ENCODE peak calls at places on chromosomes 16 and 17, in eight cellular contexts. P is CD4-positive, alpha-beta memory T cell; D is fibroblast of the aortic adventitia; B is lower leg skin; C is CD8-positive, alpha-beta memory T cell; E is AG09309; Z is OCI-LY7; M is foreskin fibroblast. I is an unnamed sample.
A peak's percentile ranks its signal among the peaks of the same experiment; 100 is the strongest.

GRCh38 chr17:80742091-80742490 is 197.5 kb downstream of the RPTOR start:
- DNase-seq in P (no peak), D (no peak), B (no peak), C (no peak), E (no peak), Z (no peak), M (no peak), I (no peak)

GRCh38 chr16:81686391-81687182 is 92.5 kb upstream of the PLCG2 start:
- DNase-seq in P (no peak), D (no peak), B (no peak), C (no peak), E (no peak), Z (no peak), M (no peak), I (no peak)

GRCh38 chr17:76547183-76547641 is 7.4 kb downstream of the PRCD start:
- DNase-seq in P (peak; percentile 52), D (peak; percentile 79), B (no peak), C (peak; percentile 76), E (no peak), Z (peak; percentile 91), M (peak; percentile 88), I (no peak)

GRCh38 chr17:77446959-77447634 is 306.3 kb downstream of the SEC14L1 start:
- DNase-seq in P (no peak), D (no peak), B (no peak), C (no peak), E (no peak), Z (no peak), M (peak; percentile 69), I (no peak)

GRCh38 chr17:76422406-76422805 is 30.5 kb downstream of the UBE2O start:
- DNase-seq in P (no peak), D (no peak), B (no peak), C (no peak), E (no peak), Z (no peak), M (no peak), I (no peak)

GRCh38 chr16:77190190-77190477 is 856 bp upstream of the MON1B start:
- DNase-seq in P (no peak), D (no peak), B (no peak), C (no peak), E (no peak), Z (no peak), M (no peak), I (no peak)

GRCh38 chr16:87445486-87445885 is 47.3 kb downstream of the ZCCHC14 start:
- DNase-seq in P (no peak), D (no peak), B (no peak), C (no peak), E (no peak), Z (no peak), M (peak; percentile 95), I (no peak)

GRCh38 chr16:1213231-1213630 is 11.8 kb downstream of the TPSG1 start:
- DNase-seq in P (no peak), D (no peak), B (no peak), C (no peak), E (no peak), Z (no peak), M (no peak), I (no peak)

GRCh38 chr16:57513371-57514102 is 22.8 kb downstream of the CCDC102A start:
- DNase-seq in P (no peak), D (no peak), B (no peak), C (no peak), E (no peak), Z (no peak), M (peak; percentile 23), I (no peak)

GRCh38 chr16:84922351-84923135 is 88.8 kb downstream of the ZDHHC7 start:
- DNase-seq in P (no peak), D (peak; percentile 38), B (no peak), C (no peak), E (no peak), Z (peak; percentile 29), M (peak; percentile 44), I (no peak)

GRCh38 chr17:48246623-48247022 is 139.1 kb downstream of the SNX11 start:
- DNase-seq in P (no peak), D (no peak), B (no peak), C (no peak), E (no peak), Z (no peak), M (peak; percentile 63), I (no peak)

GRCh38 chr17:45052052-45052772 is 780 bp upstream of the DCAKD start:
- DNase-seq in P (peak; percentile 70), D (no peak), B (no peak), C (peak; percentile 69), E (no peak), Z (peak; percentile 82), M (peak; percentile 53), I (no peak)

GRCh38 chr16:67936876-67937605 is 391 bp upstream of the PSMB10 start:
- DNase-seq in P (no peak), D (no peak), B (no peak), C (peak; percentile 87), E (no peak), Z (peak; percentile 93), M (no peak), I (no peak)

GRCh38 chr16:53504161-53504663 is 1.2 kb upstream of the AKTIP start:
- DNase-seq in P (peak; percentile 24), D (peak; percentile 72), B (peak; percentile 60), C (peak; percentile 54), E (no peak), Z (peak; percentile 47), M (peak; percentile 67), I (no peak)

GRCh38 chr16:56513972-56514371 is 5.9 kb downstream of the BBS2 start:
- DNase-seq in P (peak; percentile 53), D (peak; percentile 79), B (peak; percentile 41), C (peak; percentile 63), E (peak; percentile 46), Z (peak; percentile 74), M (peak; percentile 79), I (peak; percentile 47)

DNA sequence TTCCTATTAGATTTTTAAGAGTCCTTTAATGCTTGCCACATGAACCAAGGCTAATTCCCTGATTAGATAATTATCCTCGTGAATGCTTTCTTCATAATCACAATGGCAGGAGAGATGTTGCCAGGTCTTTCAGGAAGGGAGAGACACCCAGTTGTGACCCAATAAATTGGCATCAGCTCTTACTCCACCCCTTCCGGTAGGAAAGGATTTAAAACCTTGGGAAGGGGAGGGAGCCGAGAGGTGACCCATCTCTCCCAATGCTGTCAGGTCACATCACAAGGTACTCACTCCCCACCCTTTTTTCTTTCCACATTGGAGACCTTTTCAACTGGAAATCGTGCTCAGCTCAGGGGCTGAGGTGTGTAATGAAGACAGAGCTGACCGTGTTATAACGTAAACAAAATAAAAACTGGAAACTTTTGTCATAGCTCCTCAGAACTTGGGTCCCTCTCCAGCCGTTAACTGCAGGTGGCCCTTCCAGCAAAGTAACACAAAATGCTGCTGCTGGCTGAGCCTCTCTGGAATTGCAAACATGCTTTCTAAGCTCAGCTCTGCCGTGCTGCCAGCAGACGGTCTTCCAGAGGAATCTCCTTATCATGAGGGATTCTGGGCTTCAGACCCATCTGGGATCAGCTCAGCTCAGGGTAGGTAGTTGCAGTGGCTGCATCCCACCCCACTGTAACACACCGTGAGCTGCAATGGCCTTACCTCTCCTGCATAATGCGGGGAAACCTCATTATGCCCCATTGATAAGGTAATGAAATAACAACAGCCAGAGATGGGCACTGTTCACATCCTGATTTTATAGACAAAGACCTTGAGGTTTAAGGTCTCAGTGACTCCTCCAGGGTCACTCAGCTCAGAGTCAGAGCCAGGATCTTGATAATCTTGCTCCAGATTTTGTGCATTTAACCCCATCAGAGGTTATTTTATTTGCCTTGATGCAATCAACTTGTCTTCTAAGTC is 15.6 kb downstream of the TMEM100 start:
- DNase-seq in P (no peak), D (peak; percentile 33), B (no peak), C (no peak), E (no peak), Z (no peak), M (no peak), I (no peak)
- H3K4me3 ChIP-seq in P (no peak overlapping the region), D (no peak overlapping the region), B (no peak overlapping the region), C (no peak overlapping the region), E (no peak overlapping the region), Z (no peak overlapping the region), M (no peak overlapping the region), I (no peak overlapping the region)

GRCh38 chr16:3998793-3999478 is 117.3 kb downstream of the ADCY9 start:
- DNase-seq in P (no peak), D (peak; percentile 69), B (no peak), C (no peak), E (no peak), Z (no peak), M (peak; percentile 50), I (no peak)
- H3K4me3 ChIP-seq in P (no peak overlapping the region), D (peak overlapping the region; percentile 37), B (no peak overlapping the region), C (no peak overlapping the region), E (no peak overlapping the region), Z (no peak overlapping the region), M (no peak overlapping the region), I (no peak overlapping the region)

DNA sequence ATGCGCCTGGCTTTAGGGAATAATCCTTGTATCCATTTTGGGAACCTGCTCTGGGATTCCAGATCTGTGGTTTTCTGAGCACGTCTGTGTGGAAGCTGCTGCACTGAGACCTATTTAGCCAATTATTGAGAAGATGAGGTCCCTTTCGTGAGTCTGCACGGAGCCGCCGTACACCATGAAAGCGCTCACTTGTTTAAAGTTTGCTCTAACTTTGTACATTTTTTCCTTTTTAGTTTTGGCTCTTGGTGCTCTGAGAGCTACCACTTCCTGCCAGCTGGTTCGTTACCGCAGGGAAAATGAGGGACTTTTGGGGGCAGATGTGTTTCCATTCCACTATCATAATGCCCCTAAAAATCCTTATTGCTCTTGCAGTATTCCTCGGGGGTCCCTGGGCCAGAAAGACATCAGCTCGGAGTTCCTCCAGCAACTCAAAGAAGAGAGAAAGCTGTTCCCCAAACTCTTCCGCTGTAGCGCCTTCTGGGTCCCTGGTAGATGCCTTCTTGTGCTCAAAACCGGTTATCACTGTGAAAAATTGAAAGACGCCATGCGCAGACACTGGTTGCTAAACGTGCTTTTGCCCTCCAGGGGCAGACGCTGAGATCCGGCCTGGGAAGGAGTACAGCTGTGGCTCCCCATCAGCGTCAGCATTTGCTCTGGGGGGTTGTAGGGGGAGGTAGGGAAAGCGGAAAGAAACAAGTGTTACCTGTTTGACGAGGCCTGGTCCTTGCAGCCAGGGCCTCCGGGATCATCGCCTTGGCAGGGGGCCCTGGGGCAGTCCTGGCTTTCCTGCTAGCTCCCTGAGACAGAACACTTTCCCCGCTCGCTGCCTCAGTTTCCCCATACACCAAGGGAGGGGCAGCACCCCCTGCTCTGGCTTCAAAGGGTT is 238.1 kb downstream of the MRTFB start:
- DNase-seq in P (peak; percentile 24), D (no peak), B (no peak), C (no peak), E (no peak), Z (peak; percentile 89), M (peak; percentile 71), I (no peak)
- H3K4me3 ChIP-seq in P (peak overlapping the region; percentile 22), D (no peak overlapping the region), B (no peak overlapping the region), C (peak overlapping the region; percentile 56), E (no peak overlapping the region), Z (peak overlapping the region; percentile 99), M (peak overlapping the region; percentile 17), I (no peak overlapping the region)

DNA sequence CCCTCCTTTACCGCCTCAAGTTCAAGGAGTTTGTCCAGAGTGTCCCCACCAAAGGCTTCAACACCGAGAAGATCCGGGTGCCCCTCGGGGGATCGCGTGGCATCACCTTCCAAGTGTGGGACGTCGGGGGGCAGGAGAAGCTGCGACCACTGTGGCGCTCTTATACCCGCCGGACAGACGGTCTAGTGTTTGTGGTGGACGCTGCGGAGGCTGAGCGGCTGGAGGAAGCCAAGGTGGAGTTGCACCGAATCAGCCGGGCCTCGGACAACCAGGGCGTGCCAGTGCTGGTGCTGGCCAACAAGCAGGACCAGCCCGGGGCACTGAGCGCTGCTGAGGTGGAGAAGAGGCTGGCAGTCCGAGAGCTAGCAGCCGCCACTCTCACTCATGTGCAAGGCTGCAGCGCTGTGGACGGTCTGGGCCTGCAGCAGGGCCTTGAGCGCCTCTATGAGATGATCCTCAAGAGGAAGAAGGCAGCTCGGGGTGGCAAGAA is 1.1 kb downstream of the ARL4D start:
- DNase-seq in P (no peak), D (peak; percentile 31), B (no peak), C (no peak), E (no peak), Z (no peak), M (no peak), I (no peak)
- H3K4me3 ChIP-seq in P (no peak overlapping the region), D (peak overlapping the region; percentile 97), B (peak overlapping the region; percentile 68), C (no peak overlapping the region), E (peak overlapping the region; percentile 83), Z (no peak overlapping the region), M (peak overlapping the region; percentile 83), I (peak overlapping the region; percentile 92)

I was measured in astrocyte of the cerebellum.